ENCODE peak calls at places on chromosome 5, in seven cellular contexts. One of them, this sample, is unnamed.

GRCh38 chr5:134825212-134825611 is 20.6 kb upstream of the C5orf24 start:
- DNase-seq in mammary epithelial cell: no peak
- DNase-seq in stomach: no peak
- DNase-seq in fibroblast of lung: no peak
- DNase-seq in brain microvascular endothelial cell: no peak
- DNase-seq in CD4-positive, alpha-beta memory T cell: no peak
- DNase-seq in tibial nerve: no peak
- DNase-seq in this sample: no peak

GRCh38 chr5:157535042-157535865 is 40.3 kb downstream of the ADAM19 start:
- DNase-seq in mammary epithelial cell: no peak
- DNase-seq in tibial nerve: no peak
- DNase-seq in stomach: no peak
- DNase-seq in brain microvascular endothelial cell: no peak
- DNase-seq in fibroblast of lung: peak; percentile 73
- DNase-seq in CD4-positive, alpha-beta memory T cell: no peak
- DNase-seq in this sample: no peak

GRCh38 chr5:42566658-42567313 is 143.5 kb downstream of the GHR start:
- DNase-seq in brain microvascular endothelial cell: no peak
- DNase-seq in tibial nerve: no peak
- DNase-seq in mammary epithelial cell: no peak
- DNase-seq in CD4-positive, alpha-beta memory T cell: no peak
- DNase-seq in fibroblast of lung: peak; percentile 75
- DNase-seq in stomach: no peak
- DNase-seq in this sample: no peak

GRCh38 chr5:149367249-149367971 is 9.6 kb downstream of the PCYOX1L start:
- DNase-seq in CD4-positive, alpha-beta memory T cell: peak; percentile 43
- DNase-seq in tibial nerve: peak; percentile 41
- DNase-seq in mammary epithelial cell: peak; percentile 54
- DNase-seq in stomach: peak; percentile 62
- DNase-seq in brain microvascular endothelial cell: peak; percentile 78
- DNase-seq in fibroblast of lung: peak; percentile 71
- DNase-seq in this sample: no peak

GRCh38 chr5:133260715-133261114 is 208.9 kb downstream of the HSPA4 start:
- DNase-seq in CD4-positive, alpha-beta memory T cell: no peak
- DNase-seq in brain microvascular endothelial cell: no peak
- DNase-seq in fibroblast of lung: no peak
- DNase-seq in tibial nerve: no peak
- DNase-seq in mammary epithelial cell: no peak
- DNase-seq in stomach: no peak
- DNase-seq in this sample: no peak

GRCh38 chr5:109567374-109568044 is 122.2 kb upstream of the MAN2A1 start:
- DNase-seq in CD4-positive, alpha-beta memory T cell: no peak
- DNase-seq in brain microvascular endothelial cell: peak; percentile 59
- DNase-seq in stomach: no peak
- DNase-seq in tibial nerve: no peak
- DNase-seq in fibroblast of lung: peak; percentile 61
- DNase-seq in mammary epithelial cell: no peak
- DNase-seq in this sample: peak; percentile 92

GRCh38 chr5:14497276-14497675 is 84.3 kb upstream of the OTULINL start:
- DNase-seq in mammary epithelial cell: no peak
- DNase-seq in tibial nerve: no peak
- DNase-seq in stomach: no peak
- DNase-seq in CD4-positive, alpha-beta memory T cell: no peak
- DNase-seq in fibroblast of lung: no peak
- DNase-seq in brain microvascular endothelial cell: no peak
- DNase-seq in this sample: no peak

GRCh38 chr5:9265391-9266287 is 280.2 kb downstream of the SEMA5A start:
- DNase-seq in fibroblast of lung: peak; percentile 91
- DNase-seq in mammary epithelial cell: peak; percentile 93
- DNase-seq in tibial nerve: no peak
- DNase-seq in brain microvascular endothelial cell: peak; percentile 97
- DNase-seq in stomach: no peak
- DNase-seq in CD4-positive, alpha-beta memory T cell: no peak
- DNase-seq in this sample: peak; percentile 95

GRCh38 chr5:109656829-109657228 is 32.9 kb upstream of the MAN2A1 start:
- DNase-seq in mammary epithelial cell: peak; percentile 96
- DNase-seq in CD4-positive, alpha-beta memory T cell: peak; percentile 65
- DNase-seq in stomach: no peak
- DNase-seq in brain microvascular endothelial cell: peak; percentile 96
- DNase-seq in fibroblast of lung: peak; percentile 50
- DNase-seq in tibial nerve: peak; percentile 30
- DNase-seq in this sample: peak; percentile 60

GRCh38 chr5:160315968-160316367 is 3.6 kb upstream of the CCNJL start:
- DNase-seq in mammary epithelial cell: peak; percentile 93
- DNase-seq in stomach: peak; percentile 51
- DNase-seq in CD4-positive, alpha-beta memory T cell: no peak
- DNase-seq in brain microvascular endothelial cell: no peak
- DNase-seq in tibial nerve: no peak
- DNase-seq in fibroblast of lung: no peak
- DNase-seq in this sample: no peak

GRCh38 chr5:39172593-39172992 is 46.8 kb downstream of the FYB1 start:
- DNase-seq in brain microvascular endothelial cell: no peak
- DNase-seq in mammary epithelial cell: no peak
- DNase-seq in CD4-positive, alpha-beta memory T cell: no peak
- DNase-seq in tibial nerve: no peak
- DNase-seq in stomach: no peak
- DNase-seq in fibroblast of lung: no peak
- DNase-seq in this sample: no peak

GRCh38 chr5:173833200-173833599 is 54.9 kb upstream of the CPEB4 start:
- DNase-seq in mammary epithelial cell: no peak
- DNase-seq in brain microvascular endothelial cell: no peak
- DNase-seq in stomach: no peak
- DNase-seq in fibroblast of lung: no peak
- DNase-seq in CD4-positive, alpha-beta memory T cell: no peak
- DNase-seq in tibial nerve: no peak
- DNase-seq in this sample: no peak

GRCh38 chr5:41738695-41739354 is 131.4 kb downstream of the OXCT1 start:
- DNase-seq in CD4-positive, alpha-beta memory T cell: no peak
- DNase-seq in fibroblast of lung: no peak
- DNase-seq in mammary epithelial cell: no peak
- DNase-seq in brain microvascular endothelial cell: no peak
- DNase-seq in stomach: no peak
- DNase-seq in tibial nerve: no peak
- DNase-seq in this sample: no peak

GRCh38 chr5:131533844-131534243 is 101.2 kb downstream of the RAPGEF6 start:
- DNase-seq in mammary epithelial cell: no peak
- DNase-seq in tibial nerve: no peak
- DNase-seq in CD4-positive, alpha-beta memory T cell: peak; percentile 22
- DNase-seq in brain microvascular endothelial cell: no peak
- DNase-seq in stomach: no peak
- DNase-seq in fibroblast of lung: no peak
- DNase-seq in this sample: no peak
- H3K4me3 ChIP-seq in mammary epithelial cell: no peak overlapping the region
- H3K4me3 ChIP-seq in tibial nerve: no peak overlapping the region
- H3K4me3 ChIP-seq in CD4-positive, alpha-beta memory T cell: no peak overlapping the region
- H3K4me3 ChIP-seq in brain microvascular endothelial cell: no peak overlapping the region
- H3K4me3 ChIP-seq in stomach: no peak overlapping the region
- H3K4me3 ChIP-seq in fibroblast of lung: no peak overlapping the region
- H3K4me3 ChIP-seq in this sample: no peak overlapping the region

GRCh38 chr5:154483654-154484392 is 5.8 kb upstream of the HAND1 start:
- DNase-seq in stomach: no peak
- DNase-seq in tibial nerve: no peak
- DNase-seq in mammary epithelial cell: no peak
- DNase-seq in fibroblast of lung: no peak
- DNase-seq in CD4-positive, alpha-beta memory T cell: no peak
- DNase-seq in brain microvascular endothelial cell: no peak
- DNase-seq in this sample: no peak

GRCh38 chr5:154480847-154481246 is 2.8 kb upstream of the HAND1 start:
- DNase-seq in tibial nerve: no peak
- DNase-seq in fibroblast of lung: no peak
- DNase-seq in brain microvascular endothelial cell: no peak
- DNase-seq in CD4-positive, alpha-beta memory T cell: no peak
- DNase-seq in mammary epithelial cell: no peak
- DNase-seq in stomach: no peak
- DNase-seq in this sample: no peak

GRCh38 chr5:154481584-154482381 is 3.8 kb upstream of the HAND1 start:
- DNase-seq in fibroblast of lung: no peak
- DNase-seq in mammary epithelial cell: no peak
- DNase-seq in tibial nerve: no peak
- DNase-seq in brain microvascular endothelial cell: no peak
- DNase-seq in CD4-positive, alpha-beta memory T cell: no peak
- DNase-seq in stomach: no peak
- DNase-seq in this sample: no peak

GRCh38 chr5:154484393-154484944 is 6.4 kb upstream of the HAND1 start:
- DNase-seq in stomach: no peak
- DNase-seq in mammary epithelial cell: no peak
- DNase-seq in CD4-positive, alpha-beta memory T cell: no peak
- DNase-seq in fibroblast of lung: no peak
- DNase-seq in tibial nerve: no peak
- DNase-seq in brain microvascular endothelial cell: no peak
- DNase-seq in this sample: no peak

DNA sequence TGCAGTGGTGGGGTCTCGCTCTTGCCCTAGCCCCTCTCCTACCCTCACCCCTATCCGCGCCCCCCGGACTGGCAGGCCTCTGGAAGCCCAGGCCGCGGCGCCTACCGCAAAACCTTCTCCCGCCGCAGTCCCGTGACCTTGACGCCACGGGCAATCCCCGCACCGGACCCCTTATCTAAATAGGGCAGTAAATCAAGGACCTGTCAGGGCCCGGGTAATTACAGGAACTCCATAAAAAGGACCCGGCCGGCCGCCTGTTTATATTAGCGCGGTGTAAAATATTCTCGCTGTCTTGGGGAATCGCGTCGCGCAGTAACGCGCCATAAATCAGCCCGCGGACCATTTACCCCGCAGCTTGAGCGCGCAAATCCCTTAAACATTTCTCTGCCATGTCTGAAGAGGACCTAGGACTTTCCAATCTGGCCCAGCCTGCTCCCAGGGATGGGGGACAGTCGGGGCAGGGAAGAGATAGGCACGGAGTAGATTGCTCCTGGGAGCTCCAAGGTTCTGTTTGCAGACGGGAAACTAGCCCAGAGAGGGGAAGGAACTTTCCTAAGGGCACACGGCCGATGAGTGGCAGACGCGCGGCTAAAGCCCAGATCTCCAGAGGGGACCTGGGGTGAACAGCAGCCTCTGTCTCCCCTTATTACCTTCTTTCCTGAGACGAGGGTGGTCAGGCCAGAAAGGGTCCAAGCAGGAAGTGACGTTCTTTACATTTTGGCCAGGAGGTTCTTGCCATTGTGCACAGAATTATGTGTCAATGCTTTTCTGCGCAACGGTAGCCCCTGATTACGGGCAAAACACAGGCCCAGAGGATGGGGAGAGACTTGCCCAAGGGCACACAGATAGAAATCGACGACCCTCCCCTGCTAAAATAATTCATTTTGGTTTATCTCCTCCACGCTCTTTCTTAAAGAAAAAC is 4.8 kb upstream of the HAND1 start:
- DNase-seq in stomach: no peak
- DNase-seq in brain microvascular endothelial cell: no peak
- DNase-seq in CD4-positive, alpha-beta memory T cell: no peak
- DNase-seq in mammary epithelial cell: no peak
- DNase-seq in fibroblast of lung: no peak
- DNase-seq in tibial nerve: no peak
- DNase-seq in this sample: no peak
- H3K4me3 ChIP-seq in stomach: no peak overlapping the region
- H3K4me3 ChIP-seq in brain microvascular endothelial cell: no peak overlapping the region
- H3K4me3 ChIP-seq in CD4-positive, alpha-beta memory T cell: no peak overlapping the region
- H3K4me3 ChIP-seq in mammary epithelial cell: no peak overlapping the region
- H3K4me3 ChIP-seq in fibroblast of lung: no peak overlapping the region
- H3K4me3 ChIP-seq in tibial nerve: no peak overlapping the region
- H3K4me3 ChIP-seq in this sample: no peak overlapping the region

GRCh38 chr5:139273572-139274264 is 19.8 kb upstream of the MATR3 start:
- DNase-seq in CD4-positive, alpha-beta memory T cell: peak; percentile 86
- DNase-seq in mammary epithelial cell: peak; percentile 87
- DNase-seq in tibial nerve: peak; percentile 61
- DNase-seq in brain microvascular endothelial cell: peak; percentile 68
- DNase-seq in fibroblast of lung: peak; percentile 86
- DNase-seq in stomach: peak; percentile 93
- DNase-seq in this sample: no peak
- H3K4me3 ChIP-seq in CD4-positive, alpha-beta memory T cell: peak overlapping the region; percentile 65
- H3K4me3 ChIP-seq in mammary epithelial cell: peak overlapping the region; percentile 81
- H3K4me3 ChIP-seq in tibial nerve: peak overlapping the region; percentile 68
- H3K4me3 ChIP-seq in brain microvascular endothelial cell: peak overlapping the region; percentile 78
- H3K4me3 ChIP-seq in fibroblast of lung: peak overlapping the region; percentile 85
- H3K4me3 ChIP-seq in stomach: peak overlapping the region; percentile 63
- H3K4me3 ChIP-seq in this sample: peak overlapping the region; percentile 71

GRCh38 chr5:128965638-128966302 is 482 bp downstream of the SLC27A6 start:
- DNase-seq in stomach: no peak
- DNase-seq in CD4-positive, alpha-beta memory T cell: no peak
- DNase-seq in mammary epithelial cell: no peak
- DNase-seq in fibroblast of lung: no peak
- DNase-seq in brain microvascular endothelial cell: no peak
- DNase-seq in tibial nerve: no peak
- DNase-seq in this sample: no peak
- H3K4me3 ChIP-seq in stomach: peak overlapping the region; percentile 18
- H3K4me3 ChIP-seq in CD4-positive, alpha-beta memory T cell: no peak overlapping the region
- H3K4me3 ChIP-seq in mammary epithelial cell: peak overlapping the region; percentile 68
- H3K4me3 ChIP-seq in fibroblast of lung: no peak overlapping the region
- H3K4me3 ChIP-seq in brain microvascular endothelial cell: peak overlapping the region; percentile 55
- H3K4me3 ChIP-seq in tibial nerve: peak overlapping the region; percentile 49
- H3K4me3 ChIP-seq in this sample: peak overlapping the region; percentile 47

DNA sequence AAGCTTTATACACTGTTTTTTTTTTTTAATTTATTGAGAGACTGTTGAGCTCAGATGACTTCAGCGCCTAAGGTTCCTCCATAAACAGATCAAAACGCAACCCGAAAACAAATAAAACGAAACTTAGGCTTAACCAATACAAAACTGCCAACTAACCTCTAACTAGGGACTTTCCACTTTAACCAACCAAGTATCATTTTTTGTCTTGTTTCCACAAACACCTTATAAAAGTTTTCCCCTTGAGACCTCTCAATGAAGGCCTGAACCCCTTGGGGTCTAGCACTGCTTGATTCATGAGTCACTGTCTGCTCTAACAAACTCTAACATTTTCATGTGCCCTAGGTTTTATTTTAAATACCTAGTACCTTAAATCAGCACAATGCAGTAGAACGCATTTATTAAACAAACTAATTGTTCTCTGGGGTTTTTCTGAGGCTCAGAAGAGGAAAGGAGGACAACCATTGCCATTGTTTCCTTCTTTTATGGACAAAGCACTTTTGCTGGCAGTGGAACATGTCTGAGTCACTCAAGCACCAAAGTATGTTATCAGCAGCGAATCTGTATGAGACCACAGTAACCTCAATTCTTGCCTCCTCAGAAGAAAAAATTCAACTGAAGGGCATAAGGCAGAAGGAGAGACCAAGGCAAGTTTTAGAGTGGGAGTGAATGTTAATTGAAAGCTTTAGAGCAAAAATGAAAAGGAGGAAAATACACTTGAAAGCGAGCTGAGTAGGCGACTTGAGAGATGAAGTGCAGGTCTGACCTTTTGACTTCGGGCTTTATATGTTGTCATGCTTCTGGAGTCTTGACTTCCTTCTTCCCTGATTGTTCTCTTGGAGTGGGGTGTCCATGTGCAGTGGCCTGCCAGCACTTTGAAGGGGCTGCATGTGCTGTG is 97.7 kb upstream of the HCN1 start:
- DNase-seq in fibroblast of lung: no peak
- DNase-seq in brain microvascular endothelial cell: no peak
- DNase-seq in mammary epithelial cell: no peak
- DNase-seq in CD4-positive, alpha-beta memory T cell: no peak
- DNase-seq in stomach: no peak
- DNase-seq in tibial nerve: no peak
- DNase-seq in this sample: no peak
- H3K4me3 ChIP-seq in fibroblast of lung: no peak overlapping the region
- H3K4me3 ChIP-seq in brain microvascular endothelial cell: no peak overlapping the region
- H3K4me3 ChIP-seq in mammary epithelial cell: no peak overlapping the region
- H3K4me3 ChIP-seq in CD4-positive, alpha-beta memory T cell: no peak overlapping the region
- H3K4me3 ChIP-seq in stomach: no peak overlapping the region
- H3K4me3 ChIP-seq in tibial nerve: no peak overlapping the region
- H3K4me3 ChIP-seq in this sample: no peak overlapping the region

This sample was measured in skeletal muscle cell.